ENCODE peak calls at places on chromosomes 2 and 18, in ten cellular contexts. One of them, this sample, is unnamed. For H3K36me3 and H3K9me3, the result is how much of the 10 kb centered on the place peaks cover.

GRCh38 chr2:96924775-96925747 is 55.2 kb upstream of the SEMA4C start:
- DNase-seq in MG63: no peak
- DNase-seq in CD8-positive, alpha-beta T cell: peak
- DNase-seq in pancreas: no peak
- DNase-seq in keratinocyte: no peak
- DNase-seq in tibial artery: no peak
- DNase-seq in CD8-positive, alpha-beta memory T cell: no peak
- DNase-seq in colonic mucosa: no peak
- DNase-seq in OCI-LY7: no peak
- DNase-seq in NT2/D1: no peak
- DNase-seq in this sample: peak

GRCh38 chr18:59063912-59064311 is 75.8 kb upstream of the SEC11C start:
- DNase-seq in keratinocyte: no peak
- DNase-seq in tibial artery: no peak
- DNase-seq in NT2/D1: no peak
- DNase-seq in OCI-LY7: no peak
- DNase-seq in CD8-positive, alpha-beta T cell: no peak
- DNase-seq in pancreas: no peak
- DNase-seq in MG63: no peak
- DNase-seq in colonic mucosa: no peak
- DNase-seq in CD8-positive, alpha-beta memory T cell: no peak
- DNase-seq in this sample: no peak

GRCh38 chr18:48152549-48152948 is 222.1 kb upstream of the SMAD2 start:
- DNase-seq in CD8-positive, alpha-beta memory T cell: no peak
- DNase-seq in MG63: no peak
- DNase-seq in OCI-LY7: no peak
- DNase-seq in colonic mucosa: no peak
- DNase-seq in NT2/D1: no peak
- DNase-seq in tibial artery: no peak
- DNase-seq in pancreas: no peak
- DNase-seq in CD8-positive, alpha-beta T cell: no peak
- DNase-seq in keratinocyte: no peak
- DNase-seq in this sample: no peak

GRCh38 chr2:124025896-124026295 is 809 bp downstream of the CNTNAP5 start:
- DNase-seq in tibial artery: no peak
- DNase-seq in NT2/D1: no peak
- DNase-seq in CD8-positive, alpha-beta T cell: no peak
- DNase-seq in colonic mucosa: no peak
- DNase-seq in keratinocyte: no peak
- DNase-seq in OCI-LY7: no peak
- DNase-seq in CD8-positive, alpha-beta memory T cell: no peak
- DNase-seq in pancreas: no peak
- DNase-seq in MG63: no peak
- DNase-seq in this sample: no peak

GRCh38 chr2:97963079-97963406 is 32.7 kb downstream of the TMEM131 start:
- DNase-seq in CD8-positive, alpha-beta memory T cell: no peak
- DNase-seq in keratinocyte: no peak
- DNase-seq in NT2/D1: no peak
- DNase-seq in MG63: no peak
- DNase-seq in OCI-LY7: no peak
- DNase-seq in colonic mucosa: no peak
- DNase-seq in CD8-positive, alpha-beta T cell: no peak
- DNase-seq in pancreas: no peak
- DNase-seq in tibial artery: no peak
- DNase-seq in this sample: no peak

GRCh38 chr18:41977233-41977632 is 22.2 kb downstream of the PIK3C3 start:
- DNase-seq in keratinocyte: no peak
- DNase-seq in NT2/D1: no peak
- DNase-seq in MG63: no peak
- DNase-seq in CD8-positive, alpha-beta T cell: no peak
- DNase-seq in colonic mucosa: no peak
- DNase-seq in CD8-positive, alpha-beta memory T cell: no peak
- DNase-seq in OCI-LY7: no peak
- DNase-seq in tibial artery: no peak
- DNase-seq in pancreas: no peak
- DNase-seq in this sample: no peak

GRCh38 chr2:207744451-207744850 is 25.3 kb downstream of the FZD5 start:
- DNase-seq in keratinocyte: no peak
- DNase-seq in OCI-LY7: no peak
- DNase-seq in NT2/D1: no peak
- DNase-seq in CD8-positive, alpha-beta T cell: no peak
- DNase-seq in colonic mucosa: no peak
- DNase-seq in pancreas: no peak
- DNase-seq in MG63: no peak
- DNase-seq in tibial artery: no peak
- DNase-seq in CD8-positive, alpha-beta memory T cell: no peak
- DNase-seq in this sample: no peak

GRCh38 chr2:152611458-152612231 is 105.6 kb downstream of the PRPF40A start:
- DNase-seq in OCI-LY7: peak
- DNase-seq in tibial artery: peak
- DNase-seq in colonic mucosa: peak
- DNase-seq in CD8-positive, alpha-beta memory T cell: no peak
- DNase-seq in pancreas: no peak
- DNase-seq in MG63: peak
- DNase-seq in NT2/D1: no peak
- DNase-seq in keratinocyte: no peak
- DNase-seq in CD8-positive, alpha-beta T cell: no peak
- DNase-seq in this sample: no peak

GRCh38 chr2:233823731-233824121 is 30.6 kb downstream of the HJURP start:
- DNase-seq in keratinocyte: no peak
- DNase-seq in pancreas: no peak
- DNase-seq in MG63: no peak
- DNase-seq in CD8-positive, alpha-beta memory T cell: no peak
- DNase-seq in NT2/D1: no peak
- DNase-seq in OCI-LY7: no peak
- DNase-seq in CD8-positive, alpha-beta T cell: no peak
- DNase-seq in tibial artery: peak
- DNase-seq in colonic mucosa: no peak
- DNase-seq in this sample: no peak

GRCh38 chr2:232260075-232260474 is 118.5 kb upstream of the ALPP start:
- DNase-seq in MG63: peak
- DNase-seq in colonic mucosa: no peak
- DNase-seq in NT2/D1: no peak
- DNase-seq in CD8-positive, alpha-beta memory T cell: no peak
- DNase-seq in tibial artery: no peak
- DNase-seq in pancreas: no peak
- DNase-seq in CD8-positive, alpha-beta T cell: peak
- DNase-seq in OCI-LY7: no peak
- DNase-seq in keratinocyte: no peak
- DNase-seq in this sample: no peak

GRCh38 chr2:232838406-232838874 is 31.6 kb upstream of the SNORC start:
- DNase-seq in MG63: no peak
- DNase-seq in NT2/D1: no peak
- DNase-seq in colonic mucosa: peak
- DNase-seq in tibial artery: no peak
- DNase-seq in OCI-LY7: peak
- DNase-seq in keratinocyte: peak
- DNase-seq in CD8-positive, alpha-beta T cell: peak
- DNase-seq in pancreas: no peak
- DNase-seq in CD8-positive, alpha-beta memory T cell: peak
- DNase-seq in this sample: peak

GRCh38 chr2:188725981-188726380 is 248.2 kb upstream of the COL3A1 start:
- DNase-seq in MG63: no peak
- DNase-seq in CD8-positive, alpha-beta memory T cell: no peak
- DNase-seq in NT2/D1: peak
- DNase-seq in CD8-positive, alpha-beta T cell: no peak
- DNase-seq in colonic mucosa: no peak
- DNase-seq in keratinocyte: peak
- DNase-seq in OCI-LY7: no peak
- DNase-seq in tibial artery: no peak
- DNase-seq in pancreas: no peak
- DNase-seq in this sample: no peak

GRCh38 chr18:45895339-45895738 is 69.9 kb downstream of the SIGLEC15 start:
- DNase-seq in OCI-LY7: no peak
- DNase-seq in MG63: no peak
- DNase-seq in pancreas: no peak
- DNase-seq in tibial artery: no peak
- DNase-seq in CD8-positive, alpha-beta memory T cell: no peak
- DNase-seq in colonic mucosa: no peak
- DNase-seq in NT2/D1: no peak
- DNase-seq in keratinocyte: no peak
- DNase-seq in CD8-positive, alpha-beta T cell: no peak
- DNase-seq in this sample: no peak
- H3K36me3 ChIP-seq in OCI-LY7: under half
- H3K36me3 ChIP-seq in MG63: under half
- H3K36me3 ChIP-seq in pancreas: under half
- H3K36me3 ChIP-seq in tibial artery: half or more
- H3K36me3 ChIP-seq in CD8-positive, alpha-beta memory T cell: under half
- H3K36me3 ChIP-seq in colonic mucosa: under half
- H3K36me3 ChIP-seq in NT2/D1: under half
- H3K36me3 ChIP-seq in keratinocyte: under half
- H3K36me3 ChIP-seq in CD8-positive, alpha-beta T cell: under half
- H3K36me3 ChIP-seq in this sample: under half

DNA sequence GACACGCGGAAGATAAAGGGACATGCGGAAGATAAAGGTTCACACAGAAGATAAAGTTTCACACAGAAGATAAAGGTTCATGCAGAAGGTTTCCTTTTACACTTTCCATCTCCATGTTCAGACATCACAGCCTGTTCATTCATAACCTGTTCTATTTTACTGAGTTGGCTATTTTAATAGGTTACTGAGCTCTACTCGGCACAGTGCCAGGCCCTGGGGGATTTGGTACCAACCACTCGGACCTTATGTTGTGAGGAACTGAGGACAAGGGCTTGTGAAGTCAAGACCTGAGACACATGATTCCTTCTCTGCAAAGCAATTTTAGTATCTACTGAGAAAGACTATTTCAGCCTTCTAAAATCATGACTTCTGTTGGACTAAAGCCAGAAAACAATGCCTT is 75.0 kb upstream of the ALKAL2 start:
- DNase-seq in MG63: no peak
- DNase-seq in OCI-LY7: no peak
- DNase-seq in NT2/D1: no peak
- DNase-seq in colonic mucosa: no peak
- DNase-seq in tibial artery: no peak
- DNase-seq in CD8-positive, alpha-beta T cell: no peak
- DNase-seq in keratinocyte: no peak
- DNase-seq in CD8-positive, alpha-beta memory T cell: no peak
- DNase-seq in pancreas: peak
- DNase-seq in this sample: no peak
- H3K9me3 ChIP-seq in MG63: under half
- H3K9me3 ChIP-seq in OCI-LY7: under half
- H3K9me3 ChIP-seq in NT2/D1: under half
- H3K9me3 ChIP-seq in colonic mucosa: under half
- H3K9me3 ChIP-seq in tibial artery: under half
- H3K9me3 ChIP-seq in CD8-positive, alpha-beta T cell: under half
- H3K9me3 ChIP-seq in keratinocyte: under half
- H3K9me3 ChIP-seq in CD8-positive, alpha-beta memory T cell: under half
- H3K9me3 ChIP-seq in pancreas: under half
- H3K9me3 ChIP-seq in this sample: under half

GRCh38 chr2:45265336-45265735 is 256.1 kb upstream of the SIX2 start:
- DNase-seq in OCI-LY7: no peak
- DNase-seq in NT2/D1: no peak
- DNase-seq in colonic mucosa: no peak
- DNase-seq in CD8-positive, alpha-beta T cell: no peak
- DNase-seq in tibial artery: no peak
- DNase-seq in keratinocyte: no peak
- DNase-seq in MG63: no peak
- DNase-seq in pancreas: no peak
- DNase-seq in CD8-positive, alpha-beta memory T cell: no peak
- DNase-seq in this sample: no peak

GRCh38 chr2:45261746-45262145 is 252.5 kb upstream of the SIX2 start:
- DNase-seq in CD8-positive, alpha-beta memory T cell: no peak
- DNase-seq in keratinocyte: no peak
- DNase-seq in colonic mucosa: no peak
- DNase-seq in pancreas: no peak
- DNase-seq in CD8-positive, alpha-beta T cell: no peak
- DNase-seq in NT2/D1: no peak
- DNase-seq in OCI-LY7: peak
- DNase-seq in MG63: no peak
- DNase-seq in tibial artery: no peak
- DNase-seq in this sample: no peak

GRCh38 chr2:45264227-45265225 is 255.3 kb upstream of the SIX2 start:
- DNase-seq in OCI-LY7: no peak
- DNase-seq in tibial artery: no peak
- DNase-seq in colonic mucosa: no peak
- DNase-seq in NT2/D1: no peak
- DNase-seq in CD8-positive, alpha-beta memory T cell: no peak
- DNase-seq in MG63: no peak
- DNase-seq in CD8-positive, alpha-beta T cell: peak
- DNase-seq in pancreas: no peak
- DNase-seq in keratinocyte: no peak
- DNase-seq in this sample: no peak

GRCh38 chr2:45260946-45261345 is 251.7 kb upstream of the SIX2 start:
- DNase-seq in tibial artery: no peak
- DNase-seq in CD8-positive, alpha-beta memory T cell: no peak
- DNase-seq in pancreas: no peak
- DNase-seq in OCI-LY7: no peak
- DNase-seq in colonic mucosa: no peak
- DNase-seq in NT2/D1: no peak
- DNase-seq in keratinocyte: no peak
- DNase-seq in CD8-positive, alpha-beta T cell: no peak
- DNase-seq in MG63: no peak
- DNase-seq in this sample: no peak

DNA sequence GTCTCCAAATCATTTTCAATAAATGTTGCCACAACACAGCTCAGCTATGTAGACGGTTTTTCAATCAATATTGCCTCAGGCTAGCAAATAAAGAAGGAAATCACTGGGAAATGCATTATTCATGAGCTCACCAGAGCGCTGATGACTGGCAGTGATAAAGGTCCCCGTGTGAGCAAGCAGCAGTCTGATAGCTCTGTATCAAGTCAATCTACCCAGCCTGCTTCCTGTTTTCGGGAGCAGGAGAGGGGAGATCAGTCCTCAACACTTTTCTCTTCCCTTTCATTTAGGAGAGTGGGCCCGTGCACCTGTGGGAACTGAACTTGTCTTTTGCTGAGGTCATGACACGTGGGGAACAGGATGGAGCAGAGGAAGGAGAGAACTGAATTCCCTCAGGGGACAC is 253.9 kb upstream of the SIX2 start:
- DNase-seq in CD8-positive, alpha-beta memory T cell: no peak
- DNase-seq in keratinocyte: no peak
- DNase-seq in MG63: no peak
- DNase-seq in colonic mucosa: no peak
- DNase-seq in tibial artery: no peak
- DNase-seq in NT2/D1: no peak
- DNase-seq in CD8-positive, alpha-beta T cell: no peak
- DNase-seq in pancreas: no peak
- DNase-seq in OCI-LY7: peak
- DNase-seq in this sample: no peak
- H3K36me3 ChIP-seq in CD8-positive, alpha-beta memory T cell: under half
- H3K36me3 ChIP-seq in keratinocyte: under half
- H3K36me3 ChIP-seq in MG63: under half
- H3K36me3 ChIP-seq in colonic mucosa: under half
- H3K36me3 ChIP-seq in tibial artery: under half
- H3K36me3 ChIP-seq in NT2/D1: under half
- H3K36me3 ChIP-seq in CD8-positive, alpha-beta T cell: under half
- H3K36me3 ChIP-seq in pancreas: under half
- H3K36me3 ChIP-seq in OCI-LY7: under half
- H3K36me3 ChIP-seq in this sample: under half

DNA sequence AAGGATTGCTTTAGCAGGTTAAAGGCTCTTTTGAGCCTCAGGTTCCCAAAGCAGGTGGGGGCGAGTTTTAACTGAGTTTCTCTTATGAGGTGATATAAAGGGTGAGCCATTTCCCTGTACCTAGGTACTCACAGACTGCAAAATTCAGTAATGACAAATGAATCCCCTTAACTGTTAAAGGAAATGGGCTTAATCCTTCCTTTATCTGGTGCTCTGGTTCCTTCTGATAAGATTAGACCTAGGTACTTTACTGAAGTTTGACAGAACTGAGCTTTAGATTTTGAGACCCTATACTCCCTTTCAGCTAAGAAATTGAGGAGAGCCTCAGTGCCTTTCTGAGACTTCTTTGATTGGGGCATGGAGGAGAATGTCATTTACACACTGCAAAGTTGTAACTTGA is 42.6 kb downstream of the STK17B start:
- DNase-seq in CD8-positive, alpha-beta memory T cell: no peak
- DNase-seq in pancreas: no peak
- DNase-seq in keratinocyte: no peak
- DNase-seq in colonic mucosa: no peak
- DNase-seq in MG63: no peak
- DNase-seq in NT2/D1: no peak
- DNase-seq in CD8-positive, alpha-beta T cell: no peak
- DNase-seq in tibial artery: no peak
- DNase-seq in OCI-LY7: no peak
- DNase-seq in this sample: no peak
- H3K9me3 ChIP-seq in CD8-positive, alpha-beta memory T cell: under half
- H3K9me3 ChIP-seq in pancreas: under half
- H3K9me3 ChIP-seq in keratinocyte: under half
- H3K9me3 ChIP-seq in colonic mucosa: under half
- H3K9me3 ChIP-seq in MG63: under half
- H3K9me3 ChIP-seq in NT2/D1: half or more
- H3K9me3 ChIP-seq in CD8-positive, alpha-beta T cell: under half
- H3K9me3 ChIP-seq in tibial artery: under half
- H3K9me3 ChIP-seq in OCI-LY7: under half
- H3K9me3 ChIP-seq in this sample: under half